ENCODE peak calls at places on chromosomes 16 and 17, in four cellular contexts. One of them, this sample, is unnamed.
A peak's percentile ranks its signal among the peaks of the same experiment; 100 is the strongest.

GRCh38 chr16:52435573-52435972 is 111.4 kb downstream of the TOX3 start:
- DNase-seq in heart right ventricle: no peak
- DNase-seq in astrocyte: no peak
- DNase-seq in H9: no peak
- DNase-seq in this sample: no peak

GRCh38 chr17:17570207-17570797 is 21.2 kb downstream of the PEMT start:
- DNase-seq in heart right ventricle: peak; percentile 49
- DNase-seq in astrocyte: no peak
- DNase-seq in H9: peak; percentile 70
- DNase-seq in this sample: peak; percentile 78

GRCh38 chr17:19387921-19388521 is 1.0 kb upstream of the MFAP4 start:
- DNase-seq in heart right ventricle: no peak
- DNase-seq in astrocyte: peak; percentile 73
- DNase-seq in H9: no peak
- DNase-seq in this sample: peak; percentile 26

GRCh38 chr16:16172991-16173390 is 50.3 kb downstream of the ABCC6 start:
- DNase-seq in heart right ventricle: no peak
- DNase-seq in astrocyte: no peak
- DNase-seq in H9: no peak
- DNase-seq in this sample: no peak

GRCh38 chr17:17186051-17186450 is 20.1 kb downstream of the PLD6 start:
- DNase-seq in heart right ventricle: no peak
- DNase-seq in astrocyte: no peak
- DNase-seq in H9: no peak
- DNase-seq in this sample: no peak

GRCh38 chr16:81765111-81765919 is 13.8 kb upstream of the PLCG2 start:
- DNase-seq in heart right ventricle: no peak
- DNase-seq in astrocyte: no peak
- DNase-seq in H9: peak; percentile 46
- DNase-seq in this sample: no peak

GRCh38 chr16:68035227-68035626 is 12.1 kb downstream of the DUS2 start:
- DNase-seq in heart right ventricle: no peak
- DNase-seq in astrocyte: no peak
- DNase-seq in H9: no peak
- DNase-seq in this sample: no peak

GRCh38 chr16:67170168-67170947 is at the start of gene NOL3:
- DNase-seq in heart right ventricle: peak; percentile 86
- DNase-seq in astrocyte: peak; percentile 66
- DNase-seq in H9: peak; percentile 93
- DNase-seq in this sample: peak; percentile 90

GRCh38 chr17:57521606-57522435 is 223.3 kb downstream of the CCDC182 start:
- DNase-seq in heart right ventricle: no peak
- DNase-seq in astrocyte: no peak
- DNase-seq in H9: no peak
- DNase-seq in this sample: no peak

GRCh38 chr16:66473654-66474519 is 46.8 kb downstream of the BEAN1 start:
- DNase-seq in heart right ventricle: no peak
- DNase-seq in astrocyte: no peak
- DNase-seq in H9: no peak
- DNase-seq in this sample: no peak

GRCh38 chr16:25219070-25219737 is 2.5 kb downstream of the AQP8 start:
- DNase-seq in heart right ventricle: no peak
- DNase-seq in astrocyte: no peak
- DNase-seq in H9: no peak
- DNase-seq in this sample: peak; percentile 85

GRCh38 chr17:49013311-49014205 is 16.4 kb downstream of the IGF2BP1 start:
- DNase-seq in heart right ventricle: no peak
- DNase-seq in astrocyte: no peak
- DNase-seq in H9: peak; percentile 94
- DNase-seq in this sample: no peak

GRCh38 chr16:81266680-81267095 is 28.2 kb downstream of the BCO1 start:
- DNase-seq in heart right ventricle: no peak
- DNase-seq in astrocyte: peak; percentile 13
- DNase-seq in H9: no peak
- DNase-seq in this sample: no peak

GRCh38 chr16:23896832-23897821 is 61.3 kb downstream of the PRKCB start:
- DNase-seq in heart right ventricle: no peak
- DNase-seq in astrocyte: no peak
- DNase-seq in H9: no peak
- DNase-seq in this sample: no peak

GRCh38 chr16:85446846-85447656 is 166.1 kb upstream of the GSE1 start:
- DNase-seq in heart right ventricle: no peak
- DNase-seq in astrocyte: no peak
- DNase-seq in H9: no peak
- DNase-seq in this sample: peak; percentile 63

GRCh38 chr17:11550431-11550830 is 47.8 kb upstream of the DNAH9 start:
- DNase-seq in heart right ventricle: no peak
- DNase-seq in astrocyte: no peak
- DNase-seq in H9: no peak
- DNase-seq in this sample: no peak

GRCh38 chr16:66569827-66570405 is 3.7 kb downstream of the CMTM1 start:
- DNase-seq in heart right ventricle: no peak
- DNase-seq in astrocyte: peak; percentile 76
- DNase-seq in H9: no peak
- DNase-seq in this sample: no peak

GRCh38 chr16:5446623-5447240 is 349.1 kb upstream of the EEF2KMT start:
- DNase-seq in heart right ventricle: no peak
- DNase-seq in astrocyte: no peak
- DNase-seq in H9: peak; percentile 39
- DNase-seq in this sample: no peak

GRCh38 chr17:68378202-68379149 is 78.8 kb downstream of the WIPI1 start:
- DNase-seq in heart right ventricle: peak; percentile 92
- DNase-seq in astrocyte: peak; percentile 80
- DNase-seq in H9: peak; percentile 66
- DNase-seq in this sample: peak; percentile 92

GRCh38 chr17:76723812-76724211 is 2.6 kb downstream of the JMJD6 start:
- DNase-seq in heart right ventricle: no peak
- DNase-seq in astrocyte: no peak
- DNase-seq in H9: no peak
- DNase-seq in this sample: no peak

GRCh38 chr17:39487946-39488345 is 26.7 kb downstream of the CDK12 start:
- DNase-seq in heart right ventricle: no peak
- DNase-seq in astrocyte: peak; percentile 2
- DNase-seq in H9: no peak
- DNase-seq in this sample: no peak

GRCh38 chr17:69144621-69145255 is 3.0 kb upstream of the ABCA6 start:
- DNase-seq in heart right ventricle: no peak
- DNase-seq in astrocyte: no peak
- DNase-seq in H9: no peak
- DNase-seq in this sample: no peak

GRCh38 chr17:66192378-66192687 is 400 bp upstream of the CEP112 start:
- DNase-seq in heart right ventricle: no peak
- DNase-seq in astrocyte: no peak
- DNase-seq in H9: no peak
- DNase-seq in this sample: no peak

GRCh38 chr17:67488161-67488560 is 111.1 kb downstream of the PITPNC1 start:
- DNase-seq in heart right ventricle: peak; percentile 57
- DNase-seq in astrocyte: no peak
- DNase-seq in H9: peak; percentile 35
- DNase-seq in this sample: no peak

GRCh38 chr17:31581022-31581483 is 189.6 kb downstream of the RAB11FIP4 start:
- DNase-seq in heart right ventricle: peak; percentile 79
- DNase-seq in astrocyte: peak; percentile 88
- DNase-seq in H9: peak; percentile 28
- DNase-seq in this sample: peak; percentile 73

GRCh38 chr17:6240601-6241000 is 170.4 kb downstream of the WSCD1 start:
- DNase-seq in heart right ventricle: no peak
- DNase-seq in astrocyte: no peak
- DNase-seq in H9: peak; percentile 21
- DNase-seq in this sample: no peak

GRCh38 chr16:80883816-80884215 is 79.4 kb upstream of the CDYL2 start:
- DNase-seq in heart right ventricle: no peak
- DNase-seq in astrocyte: no peak
- DNase-seq in H9: no peak
- DNase-seq in this sample: no peak

GRCh38 chr17:34781571-34782108 is 179.6 kb downstream of the CCT6B start:
- DNase-seq in heart right ventricle: no peak
- DNase-seq in astrocyte: no peak
- DNase-seq in H9: no peak
- DNase-seq in this sample: no peak

GRCh38 chr17:58281511-58282011 is 826 bp upstream of the MPO start:
- DNase-seq in heart right ventricle: no peak
- DNase-seq in astrocyte: no peak
- DNase-seq in H9: no peak
- DNase-seq in this sample: no peak

DNA sequence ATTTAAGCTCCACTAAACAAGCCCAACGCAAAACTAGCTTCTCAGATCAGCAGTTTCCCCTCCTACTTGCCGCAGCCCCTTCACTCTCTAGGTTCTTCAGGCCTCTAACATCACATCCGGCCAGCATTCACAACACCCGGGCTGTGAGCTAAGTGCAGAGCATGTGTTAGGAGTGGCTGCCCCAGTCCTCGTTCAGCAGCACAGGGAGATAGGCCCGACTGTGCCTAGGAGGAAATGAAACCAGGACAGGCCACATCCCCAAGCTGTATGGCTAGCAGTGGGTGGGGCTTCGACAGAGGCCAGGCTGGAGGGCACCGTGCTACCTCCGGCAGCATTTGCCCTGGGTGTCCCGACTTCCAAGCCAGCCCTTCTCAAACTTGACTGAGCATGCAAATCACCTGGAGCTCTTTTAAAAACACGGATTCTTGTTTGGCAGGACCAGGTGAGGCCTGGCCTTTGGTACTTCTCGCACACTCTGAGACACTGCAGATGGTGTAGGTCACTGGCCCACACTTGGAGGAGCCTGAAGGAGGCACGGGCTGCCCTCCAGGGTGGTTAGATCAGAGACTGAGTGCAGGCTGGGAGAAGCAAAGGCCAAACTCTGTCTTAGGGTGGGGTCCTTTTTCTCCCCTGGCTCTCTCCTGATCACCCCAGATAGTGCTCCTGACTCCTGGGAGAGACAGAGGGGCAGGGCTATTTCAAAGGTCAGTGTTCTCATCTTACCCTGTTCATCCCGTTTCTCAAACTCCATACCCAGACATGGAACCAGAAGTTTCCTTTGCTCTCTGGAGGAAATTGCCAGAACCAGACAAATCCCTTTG is 202.0 kb downstream of the C16orf78 start:
- DNase-seq in heart right ventricle: peak; percentile 21
- DNase-seq in astrocyte: no peak
- DNase-seq in H9: peak; percentile 66
- DNase-seq in this sample: no peak
- H3K27ac ChIP-seq in heart right ventricle: no peak overlapping the region
- H3K27ac ChIP-seq in astrocyte: no peak overlapping the region
- H3K27ac ChIP-seq in H9: no peak overlapping the region
- H3K27ac ChIP-seq in this sample: no peak overlapping the region

GRCh38 chr17:72840019-72840418 is 252.5 kb downstream of the SLC39A11 start:
- DNase-seq in heart right ventricle: no peak
- DNase-seq in astrocyte: no peak
- DNase-seq in H9: no peak
- DNase-seq in this sample: no peak
- H3K27ac ChIP-seq in heart right ventricle: no peak overlapping the region
- H3K27ac ChIP-seq in astrocyte: no peak overlapping the region
- H3K27ac ChIP-seq in H9: no peak overlapping the region
- H3K27ac ChIP-seq in this sample: no peak overlapping the region

GRCh38 chr16:7526736-7527135 is 194.1 kb downstream of the RBFOX1 start:
- DNase-seq in heart right ventricle: no peak
- DNase-seq in astrocyte: no peak
- DNase-seq in H9: no peak
- DNase-seq in this sample: no peak

GRCh38 chr16:7521834-7522233 is 189.2 kb downstream of the RBFOX1 start:
- DNase-seq in heart right ventricle: no peak
- DNase-seq in astrocyte: no peak
- DNase-seq in H9: no peak
- DNase-seq in this sample: no peak

DNA sequence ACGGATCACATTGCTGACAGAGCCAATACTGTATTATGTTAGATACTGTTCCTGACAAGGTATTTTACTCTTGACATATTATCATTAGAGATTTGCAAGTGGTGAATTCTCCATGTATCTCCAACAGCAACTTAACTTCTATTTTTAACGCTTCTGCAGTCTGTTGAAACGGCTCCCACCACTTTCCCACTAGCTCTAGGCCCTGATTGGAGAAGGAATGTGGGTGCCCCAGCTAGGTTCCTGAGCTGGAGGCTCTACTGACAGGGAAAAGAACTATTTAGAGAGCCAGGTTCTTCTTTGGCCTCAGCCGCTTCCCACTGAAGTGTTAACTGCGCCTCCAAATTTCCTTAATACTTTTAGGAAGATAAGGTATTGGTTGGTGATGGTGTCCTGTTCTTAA is 191.8 kb downstream of the RBFOX1 start:
- DNase-seq in heart right ventricle: no peak
- DNase-seq in astrocyte: no peak
- DNase-seq in H9: no peak
- DNase-seq in this sample: no peak
- H3K27ac ChIP-seq in heart right ventricle: no peak overlapping the region
- H3K27ac ChIP-seq in astrocyte: no peak overlapping the region
- H3K27ac ChIP-seq in H9: no peak overlapping the region
- H3K27ac ChIP-seq in this sample: no peak overlapping the region

GRCh38 chr16:88622866-88623265 is 15.5 kb upstream of the IL17C start:
- DNase-seq in heart right ventricle: no peak
- DNase-seq in astrocyte: no peak
- DNase-seq in H9: no peak
- DNase-seq in this sample: no peak
- H3K27ac ChIP-seq in heart right ventricle: no peak overlapping the region
- H3K27ac ChIP-seq in astrocyte: no peak overlapping the region
- H3K27ac ChIP-seq in H9: no peak overlapping the region
- H3K27ac ChIP-seq in this sample: no peak overlapping the region

GRCh38 chr17:5194346-5194745 is 2.7 kb upstream of the ZNF594 start:
- DNase-seq in heart right ventricle: no peak
- DNase-seq in astrocyte: no peak
- DNase-seq in H9: no peak
- DNase-seq in this sample: no peak

GRCh38 chr17:5200360-5200759 is 8.7 kb upstream of the ZNF594 start:
- DNase-seq in heart right ventricle: no peak
- DNase-seq in astrocyte: no peak
- DNase-seq in H9: no peak
- DNase-seq in this sample: no peak

GRCh38 chr17:5201011-5201410 is 9.3 kb upstream of the ZNF594 start:
- DNase-seq in heart right ventricle: no peak
- DNase-seq in astrocyte: no peak
- DNase-seq in H9: no peak
- DNase-seq in this sample: no peak

GRCh38 chr17:5203178-5203907 is 11.7 kb upstream of the ZNF594 start:
- DNase-seq in heart right ventricle: no peak
- DNase-seq in astrocyte: peak; percentile 14
- DNase-seq in H9: no peak
- DNase-seq in this sample: no peak

DNA sequence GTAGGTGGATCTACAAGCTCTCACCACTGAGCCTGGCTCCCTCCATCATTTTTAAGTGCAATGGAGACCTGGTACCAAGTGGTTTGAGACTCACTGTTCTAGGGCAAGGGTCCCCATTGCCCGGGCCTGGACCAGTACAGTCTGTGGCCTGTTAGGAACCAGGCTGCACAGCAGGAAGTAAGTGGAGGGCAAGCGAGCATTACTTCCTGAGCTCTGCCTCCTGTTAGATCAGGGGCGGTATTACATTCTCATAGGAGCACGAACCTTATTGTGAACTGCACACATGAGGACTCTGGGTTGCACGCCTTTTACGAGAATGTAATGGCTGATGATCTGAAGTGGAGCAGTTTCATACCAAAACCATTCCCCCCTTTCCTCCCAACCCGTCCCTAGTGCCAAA is 6.8 kb upstream of the ZNF594 start:
- DNase-seq in heart right ventricle: no peak
- DNase-seq in astrocyte: no peak
- DNase-seq in H9: no peak
- DNase-seq in this sample: no peak
- H3K27ac ChIP-seq in heart right ventricle: no peak overlapping the region
- H3K27ac ChIP-seq in astrocyte: no peak overlapping the region
- H3K27ac ChIP-seq in H9: no peak overlapping the region
- H3K27ac ChIP-seq in this sample: no peak overlapping the region